ENCODE peak calls at places on chromosomes 6 and 20, in six cellular contexts. F is GM23338, Y is PC-3, V is hepatocyte, C is GM23248, B is HCT116. T is an unnamed sample.

GRCh38 chr6:78749326-78749725 is 118.0 kb upstream of the IRAK1BP1 start:
- DNase-seq in C (peak; percentile 45), V (no peak), F (no peak), B (no peak), Y (peak; percentile 1), T (no peak)

GRCh38 chr6:106165885-106166485 is 79.8 kb downstream of the PRDM1 start:
- DNase-seq in B (no peak), C (no peak), F (no peak), V (no peak), Y (peak; percentile 53), T (no peak)

GRCh38 chr20:37120497-37120896 is 24.7 kb upstream of the RBL1 start:
- DNase-seq in F (no peak), B (no peak), Y (no peak), C (no peak), V (no peak), T (no peak)

GRCh38 chr6:1606533-1607235 is 3.0 kb upstream of the FOXC1 start:
- DNase-seq in B (no peak), C (no peak), Y (no peak), F (peak; percentile 92), V (no peak), T (no peak)

GRCh38 chr20:5133998-5134397 is 7.2 kb downstream of the CDS2 start:
- DNase-seq in C (no peak), F (no peak), B (no peak), Y (no peak), V (no peak), T (no peak)

GRCh38 chr20:45545754-45546453 is 1.3 kb downstream of the EPPIN start:
- DNase-seq in B (peak; percentile 21), C (peak; percentile 75), V (peak; percentile 40), F (peak; percentile 82), Y (peak; percentile 67), T (peak; percentile 5)

GRCh38 chr6:29617782-29618557 is 15.0 kb downstream of the GABBR1 start:
- DNase-seq in F (peak; percentile 79), B (no peak), V (no peak), Y (no peak), C (no peak), T (peak; percentile 18)

GRCh38 chr20:44208770-44209169 is 1.8 kb downstream of the OSER1 start:
- DNase-seq in V (no peak), F (no peak), C (peak; percentile 61), Y (peak; percentile 59), B (no peak), T (no peak)

GRCh38 chr6:12160350-12160749 is 129.8 kb upstream of the EDN1 start:
- DNase-seq in F (no peak), Y (no peak), V (no peak), C (peak; percentile 77), B (no peak), T (no peak)

GRCh38 chr6:90083891-90084290 is 189.6 kb downstream of the GJA10 start:
- DNase-seq in F (no peak), V (no peak), C (no peak), Y (no peak), B (no peak), T (peak; percentile 63)

GRCh38 chr6:159217595-159218275 is 48.5 kb downstream of the FNDC1 start:
- DNase-seq in B (peak; percentile 39), V (peak; percentile 65), C (peak; percentile 82), F (peak; percentile 90), Y (peak; percentile 33), T (peak; percentile 93)

GRCh38 chr6:109229536-109229935 is 134.2 kb downstream of the CEP57L1 start:
- DNase-seq in Y (peak; percentile 93), B (no peak), C (peak; percentile 49), V (peak; percentile 38), F (no peak), T (no peak)

GRCh38 chr6:109235639-109236038 is 140.3 kb downstream of the CEP57L1 start:
- DNase-seq in B (no peak), F (no peak), C (no peak), V (no peak), Y (no peak), T (no peak)

GRCh38 chr6:109226353-109226752 is 131.0 kb downstream of the CEP57L1 start:
- DNase-seq in C (no peak), B (no peak), Y (no peak), V (no peak), F (no peak), T (no peak)

GRCh38 chr6:109227646-109228045 is 132.3 kb downstream of the CEP57L1 start:
- DNase-seq in V (no peak), C (no peak), B (no peak), Y (no peak), F (no peak), T (no peak)

DNA sequence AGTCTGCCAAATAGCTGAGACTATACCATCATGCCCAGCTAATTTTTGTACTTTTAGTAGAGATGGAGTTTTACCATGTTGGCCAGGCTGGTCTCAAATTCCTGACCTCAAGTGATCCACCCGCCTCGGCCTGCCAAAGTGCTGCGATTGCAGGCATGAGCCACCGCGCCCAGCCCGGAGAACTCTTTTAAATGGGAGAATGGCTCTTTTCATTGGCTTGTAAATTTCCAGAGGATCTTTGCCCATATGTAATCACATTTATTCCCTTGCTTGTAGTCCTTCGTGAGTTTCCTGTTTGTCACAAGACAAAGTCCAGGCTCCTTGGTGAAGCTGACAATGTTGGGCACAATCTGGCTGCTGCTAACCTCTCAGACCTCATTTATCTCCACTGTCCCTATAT is 135.1 kb downstream of the CEP57L1 start:
- DNase-seq in C (no peak), V (peak; percentile 20), F (no peak), Y (no peak), B (no peak), T (no peak)
- H3K9me2 ChIP-seq in C (no peaks in the 10 kb centered on the region), V (no peaks in the 10 kb centered on the region), F (no peaks in the 10 kb centered on the region), Y (no peaks in the 10 kb centered on the region), B (no peaks in the 10 kb centered on the region), T (no peaks in the 10 kb centered on the region)

GRCh38 chr6:141848029-141848890 is 284.5 kb upstream of the GJE1 start:
- DNase-seq in B (no peak), C (peak; percentile 13), V (no peak), F (no peak), Y (peak; percentile 75), T (no peak)

GRCh38 chr6:141851063-141851462 is 281.7 kb upstream of the GJE1 start:
- DNase-seq in V (no peak), C (no peak), F (no peak), B (no peak), Y (no peak), T (no peak)

GRCh38 chr6:141846639-141847038 is 286.1 kb upstream of the GJE1 start:
- DNase-seq in B (no peak), Y (no peak), C (no peak), F (no peak), V (no peak), T (no peak)
- H3K9me2 ChIP-seq in B (no peaks in the 10 kb centered on the region), Y (no peaks in the 10 kb centered on the region), C (no peaks in the 10 kb centered on the region), F (no peaks in the 10 kb centered on the region), V (no peaks in the 10 kb centered on the region), T (no peaks in the 10 kb centered on the region)

DNA sequence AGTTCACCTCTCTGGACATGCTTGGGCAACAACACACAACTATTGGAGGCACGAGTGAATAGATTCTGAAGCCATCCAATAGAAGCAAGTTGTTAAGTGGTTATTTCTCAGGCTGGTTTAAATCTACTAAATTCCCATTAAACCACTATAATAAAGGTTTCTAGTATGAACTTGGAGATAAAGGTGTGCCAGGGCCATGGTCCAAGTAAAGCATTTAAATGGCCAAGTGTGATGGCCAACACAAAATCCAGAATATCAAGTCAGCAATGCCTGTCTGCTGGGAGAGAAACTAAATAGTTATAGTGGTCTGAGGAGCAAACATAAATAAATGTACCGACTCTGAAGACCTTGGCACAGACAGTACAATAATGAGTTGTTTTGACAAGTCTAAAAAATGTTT is 294.3 kb upstream of the STXBP5 start:
- DNase-seq in V (no peak), F (no peak), C (no peak), Y (no peak), B (no peak), T (no peak)
- H3K9me2 ChIP-seq in V (no peaks in the 10 kb centered on the region), F (peaks cover 3% of the 10 kb centered on the region), C (no peaks in the 10 kb centered on the region), Y (no peaks in the 10 kb centered on the region), B (no peaks in the 10 kb centered on the region), T (no peaks in the 10 kb centered on the region)

GRCh38 chr6:33312361-33313104 is 1.3 kb downstream of the TAPBP start:
- DNase-seq in V (peak; percentile 92), B (peak; percentile 59), Y (peak; percentile 79), C (peak; percentile 86), F (peak; percentile 97), T (peak; percentile 88)

GRCh38 chr6:33314515-33314942 is 651 bp upstream of the TAPBP start:
- DNase-seq in Y (peak; percentile 61), F (peak; percentile 82), B (no peak), C (peak; percentile 88), V (peak; percentile 79), T (peak; percentile 66)

GRCh38 chr6:33313709-33314514 is at the start of gene TAPBP:
- DNase-seq in V (peak; percentile 70), F (peak; percentile 63), Y (peak; percentile 59), B (no peak), C (peak; percentile 75), T (peak; percentile 84)

GRCh38 chr6:33314943-33315752 is 1.3 kb upstream of the TAPBP start:
- DNase-seq in C (peak; percentile 50), Y (peak; percentile 40), F (peak; percentile 71), V (peak; percentile 79), B (no peak), T (no peak)

GRCh38 chr6:33313105-33313708 is 671 bp downstream of the TAPBP start:
- DNase-seq in B (no peak), C (peak; percentile 80), Y (no peak), F (peak; percentile 75), V (peak; percentile 68), T (peak; percentile 76)
- H3K9me2 ChIP-seq in B (no peaks in the 10 kb centered on the region), C (no peaks in the 10 kb centered on the region), Y (no peaks in the 10 kb centered on the region), F (no peaks in the 10 kb centered on the region), V (no peaks in the 10 kb centered on the region), T (no peaks in the 10 kb centered on the region)

DNA sequence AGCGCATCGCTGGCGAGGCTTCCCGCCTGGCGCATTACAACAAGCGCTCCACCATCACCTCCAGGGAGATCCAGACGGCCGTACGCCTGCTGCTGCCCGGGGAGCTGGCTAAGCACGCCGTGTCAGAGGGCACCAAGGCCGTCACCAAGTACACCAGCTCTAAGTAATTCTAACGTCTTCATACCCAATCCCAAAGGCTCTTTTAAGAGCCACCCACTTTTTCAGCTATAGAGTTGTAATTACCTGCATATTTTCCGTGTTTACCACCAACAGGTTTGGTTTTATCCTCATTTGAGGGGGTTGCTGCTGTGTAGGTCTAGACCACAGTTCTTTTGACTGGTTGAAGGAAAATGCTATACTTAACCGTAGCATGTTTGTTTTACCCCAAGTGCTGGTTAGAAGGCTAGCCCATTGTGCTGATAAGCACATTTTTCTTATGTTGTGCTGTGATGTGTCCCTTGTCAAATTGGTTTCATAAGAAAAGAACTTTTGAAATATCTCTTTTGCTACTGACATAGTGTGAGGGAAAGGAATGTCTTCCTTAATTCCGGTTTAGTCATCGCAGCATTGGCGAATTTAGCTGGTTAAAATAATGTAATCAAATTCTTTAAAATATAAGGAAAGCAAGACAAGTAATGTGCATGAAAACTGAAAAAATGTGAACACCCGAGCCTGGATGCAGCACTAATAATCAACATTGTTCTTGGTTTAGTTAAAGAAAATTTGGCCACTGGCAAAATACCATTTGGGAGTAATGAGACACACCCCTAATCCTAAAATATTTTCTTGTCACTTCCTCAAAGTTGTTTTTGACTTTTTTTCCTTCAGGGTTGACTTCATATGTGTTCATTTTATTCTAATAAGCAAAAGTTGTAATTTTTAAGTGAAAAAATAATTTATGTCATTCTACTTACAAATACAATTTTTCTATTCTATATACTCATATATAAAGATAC is 112.8 kb downstream of the HFE start:
- DNase-seq in F (peak; percentile 52), Y (peak; percentile 41), C (peak; percentile 39), B (peak; percentile 27), V (peak; percentile 54), T (peak; percentile 77)
- H3K9me2 ChIP-seq in F (no peaks in the 10 kb centered on the region), Y (no peaks in the 10 kb centered on the region), C (no peaks in the 10 kb centered on the region), B (no peaks in the 10 kb centered on the region), V (no peaks in the 10 kb centered on the region), T (no peaks in the 10 kb centered on the region)